ENCODE peak calls at places on chromosome 14, in four cellular contexts. One of them, this sample, is unnamed.

GRCh38 chr14:59187802-59188460 is 536 bp upstream of the DAAM1 start:
- DNase-seq in CD4-positive, alpha-beta memory T cell: no peak
- DNase-seq in iPS DF 6.9: no peak
- DNase-seq in heart right ventricle: peak; percentile 43
- DNase-seq in this sample: peak; percentile 27

GRCh38 chr14:53493310-53493709 is 340.2 kb upstream of the DDHD1 start:
- DNase-seq in CD4-positive, alpha-beta memory T cell: no peak
- DNase-seq in iPS DF 6.9: no peak
- DNase-seq in heart right ventricle: no peak
- DNase-seq in this sample: no peak

GRCh38 chr14:64760146-64760755 is 56.0 kb downstream of the PLEKHG3 start:
- DNase-seq in CD4-positive, alpha-beta memory T cell: peak; percentile 54
- DNase-seq in iPS DF 6.9: no peak
- DNase-seq in heart right ventricle: peak; percentile 51
- DNase-seq in this sample: peak; percentile 61

GRCh38 chr14:32560213-32560857 is 231.2 kb downstream of the AKAP6 start:
- DNase-seq in CD4-positive, alpha-beta memory T cell: peak; percentile 26
- DNase-seq in iPS DF 6.9: peak; percentile 76
- DNase-seq in heart right ventricle: no peak
- DNase-seq in this sample: no peak

GRCh38 chr14:34175574-34175973 is 224.7 kb upstream of the EGLN3 start:
- DNase-seq in CD4-positive, alpha-beta memory T cell: no peak
- DNase-seq in iPS DF 6.9: no peak
- DNase-seq in heart right ventricle: no peak
- DNase-seq in this sample: no peak

GRCh38 chr14:87813211-87813610 is 179.8 kb downstream of the GALC start:
- DNase-seq in CD4-positive, alpha-beta memory T cell: no peak
- DNase-seq in iPS DF 6.9: no peak
- DNase-seq in heart right ventricle: no peak
- DNase-seq in this sample: no peak

GRCh38 chr14:69460093-69460701 is 24.3 kb upstream of the PLEKHD1 start:
- DNase-seq in CD4-positive, alpha-beta memory T cell: peak; percentile 42
- DNase-seq in iPS DF 6.9: no peak
- DNase-seq in heart right ventricle: no peak
- DNase-seq in this sample: peak; percentile 25

GRCh38 chr14:71438684-71439083 is 493.5 kb upstream of the RGS6 start:
- DNase-seq in CD4-positive, alpha-beta memory T cell: no peak
- DNase-seq in iPS DF 6.9: no peak
- DNase-seq in heart right ventricle: no peak
- DNase-seq in this sample: no peak

GRCh38 chr14:83816755-83817154 is 1713.2 kb upstream of the FLRT2 start:
- DNase-seq in CD4-positive, alpha-beta memory T cell: no peak
- DNase-seq in iPS DF 6.9: no peak
- DNase-seq in heart right ventricle: no peak
- DNase-seq in this sample: no peak

GRCh38 chr14:26597136-26598080 is at the start of gene NOVA1:
- DNase-seq in CD4-positive, alpha-beta memory T cell: no peak
- DNase-seq in iPS DF 6.9: no peak
- DNase-seq in heart right ventricle: peak; percentile 24
- DNase-seq in this sample: no peak

GRCh38 chr14:33788116-33788515 is 162.8 kb downstream of the EGLN3 start:
- DNase-seq in CD4-positive, alpha-beta memory T cell: no peak
- DNase-seq in iPS DF 6.9: peak; percentile 9
- DNase-seq in heart right ventricle: no peak
- DNase-seq in this sample: no peak

GRCh38 chr14:48622980-48623379 is 947.6 kb upstream of the MDGA2 start:
- DNase-seq in CD4-positive, alpha-beta memory T cell: no peak
- DNase-seq in iPS DF 6.9: no peak
- DNase-seq in heart right ventricle: no peak
- DNase-seq in this sample: no peak

GRCh38 chr14:63857467-63858030 is 4.7 kb downstream of the SYNE2 start:
- DNase-seq in CD4-positive, alpha-beta memory T cell: peak; percentile 61
- DNase-seq in iPS DF 6.9: no peak
- DNase-seq in heart right ventricle: no peak
- DNase-seq in this sample: peak; percentile 40

GRCh38 chr14:89697281-89698060 is 257.1 kb downstream of the EFCAB11 start:
- DNase-seq in CD4-positive, alpha-beta memory T cell: no peak
- DNase-seq in iPS DF 6.9: no peak
- DNase-seq in heart right ventricle: no peak
- DNase-seq in this sample: no peak

GRCh38 chr14:68230941-68231717 is 411.6 kb downstream of the RAD51B start:
- DNase-seq in CD4-positive, alpha-beta memory T cell: no peak
- DNase-seq in iPS DF 6.9: no peak
- DNase-seq in heart right ventricle: no peak
- DNase-seq in this sample: no peak

GRCh38 chr14:89429206-89430091 is 12.4 kb upstream of the FOXN3 start:
- DNase-seq in CD4-positive, alpha-beta memory T cell: no peak
- DNase-seq in iPS DF 6.9: no peak
- DNase-seq in heart right ventricle: no peak
- DNase-seq in this sample: peak; percentile 59

GRCh38 chr14:20428010-20428365 is 8.0 kb downstream of the KLHL33 start:
- DNase-seq in CD4-positive, alpha-beta memory T cell: no peak
- DNase-seq in iPS DF 6.9: no peak
- DNase-seq in heart right ventricle: no peak
- DNase-seq in this sample: no peak

GRCh38 chr14:24311837-24312615 is 724 bp downstream of the LTB4R start:
- DNase-seq in CD4-positive, alpha-beta memory T cell: no peak
- DNase-seq in iPS DF 6.9: no peak
- DNase-seq in heart right ventricle: no peak
- DNase-seq in this sample: no peak

GRCh38 chr14:79627058-79627457 is 584.2 kb downstream of the DIO2 start:
- DNase-seq in CD4-positive, alpha-beta memory T cell: no peak
- DNase-seq in iPS DF 6.9: no peak
- DNase-seq in heart right ventricle: no peak
- DNase-seq in this sample: no peak

GRCh38 chr14:97387252-97387882 is 590.2 kb downstream of the VRK1 start:
- DNase-seq in CD4-positive, alpha-beta memory T cell: no peak
- DNase-seq in iPS DF 6.9: no peak
- DNase-seq in heart right ventricle: no peak
- DNase-seq in this sample: no peak

GRCh38 chr14:66746316-66747006 is 238.5 kb downstream of the GPHN start:
- DNase-seq in CD4-positive, alpha-beta memory T cell: peak; percentile 3
- DNase-seq in iPS DF 6.9: peak; percentile 9
- DNase-seq in heart right ventricle: no peak
- DNase-seq in this sample: peak; percentile 51

GRCh38 chr14:72613196-72613974 is 280.5 kb downstream of the DPF3 start:
- DNase-seq in CD4-positive, alpha-beta memory T cell: no peak
- DNase-seq in iPS DF 6.9: no peak
- DNase-seq in heart right ventricle: peak; percentile 81
- DNase-seq in this sample: no peak

GRCh38 chr14:60206837-60207533 is 41.8 kb upstream of the DHRS7 start:
- DNase-seq in CD4-positive, alpha-beta memory T cell: no peak
- DNase-seq in iPS DF 6.9: no peak
- DNase-seq in heart right ventricle: no peak
- DNase-seq in this sample: no peak

GRCh38 chr14:84442481-84442880 is 1087.5 kb upstream of the FLRT2 start:
- DNase-seq in CD4-positive, alpha-beta memory T cell: no peak
- DNase-seq in iPS DF 6.9: no peak
- DNase-seq in heart right ventricle: no peak
- DNase-seq in this sample: no peak

GRCh38 chr14:42541535-42542001 is 934.9 kb downstream of the LRFN5 start:
- DNase-seq in CD4-positive, alpha-beta memory T cell: no peak
- DNase-seq in iPS DF 6.9: no peak
- DNase-seq in heart right ventricle: no peak
- DNase-seq in this sample: no peak

GRCh38 chr14:88695873-88696272 is 96.9 kb downstream of the EML5 start:
- DNase-seq in CD4-positive, alpha-beta memory T cell: no peak
- DNase-seq in iPS DF 6.9: no peak
- DNase-seq in heart right ventricle: no peak
- DNase-seq in this sample: no peak

GRCh38 chr14:92105845-92106094 is 612 bp downstream of the ATXN3 start:
- DNase-seq in CD4-positive, alpha-beta memory T cell: no peak
- DNase-seq in iPS DF 6.9: no peak
- DNase-seq in heart right ventricle: peak; percentile 59
- DNase-seq in this sample: no peak

GRCh38 chr14:92960706-92961566 is 38.0 kb downstream of the CHGA start:
- DNase-seq in CD4-positive, alpha-beta memory T cell: no peak
- DNase-seq in iPS DF 6.9: no peak
- DNase-seq in heart right ventricle: no peak
- DNase-seq in this sample: no peak

GRCh38 chr14:34833545-34834523 is 41.3 kb downstream of the BAZ1A start:
- DNase-seq in CD4-positive, alpha-beta memory T cell: peak; percentile 14
- DNase-seq in iPS DF 6.9: no peak
- DNase-seq in heart right ventricle: no peak
- DNase-seq in this sample: peak; percentile 51

GRCh38 chr14:89428556-89429196 is 11.6 kb upstream of the FOXN3 start:
- DNase-seq in CD4-positive, alpha-beta memory T cell: no peak
- DNase-seq in iPS DF 6.9: no peak
- DNase-seq in heart right ventricle: no peak
- DNase-seq in this sample: no peak

GRCh38 chr14:68476212-68476964 is 316.5 kb downstream of the ZFP36L1 start:
- DNase-seq in CD4-positive, alpha-beta memory T cell: no peak
- DNase-seq in iPS DF 6.9: no peak
- DNase-seq in heart right ventricle: peak; percentile 33
- DNase-seq in this sample: no peak

GRCh38 chr14:71665157-71665556 is 267.1 kb upstream of the RGS6 start:
- DNase-seq in CD4-positive, alpha-beta memory T cell: no peak
- DNase-seq in iPS DF 6.9: no peak
- DNase-seq in heart right ventricle: no peak
- DNase-seq in this sample: no peak

GRCh38 chr14:92457018-92457565 is 56.5 kb upstream of the RIN3 start:
- DNase-seq in CD4-positive, alpha-beta memory T cell: no peak
- DNase-seq in iPS DF 6.9: no peak
- DNase-seq in heart right ventricle: no peak
- DNase-seq in this sample: no peak

GRCh38 chr14:24365600-24366374 is 2.2 kb upstream of the NFATC4 start:
- DNase-seq in CD4-positive, alpha-beta memory T cell: peak; percentile 45
- DNase-seq in iPS DF 6.9: peak; percentile 71
- DNase-seq in heart right ventricle: peak; percentile 82
- DNase-seq in this sample: peak; percentile 87

GRCh38 chr14:85590784-85591183 is 60.8 kb downstream of the FLRT2 start:
- DNase-seq in CD4-positive, alpha-beta memory T cell: no peak
- DNase-seq in iPS DF 6.9: no peak
- DNase-seq in heart right ventricle: no peak
- DNase-seq in this sample: no peak

GRCh38 chr14:37593496-37594237 is 1.4 kb downstream of the FOXA1 start:
- DNase-seq in CD4-positive, alpha-beta memory T cell: no peak
- DNase-seq in iPS DF 6.9: no peak
- DNase-seq in heart right ventricle: no peak
- DNase-seq in this sample: no peak

GRCh38 chr14:37591311-37591940 is 3.6 kb downstream of the FOXA1 start:
- DNase-seq in CD4-positive, alpha-beta memory T cell: no peak
- DNase-seq in iPS DF 6.9: no peak
- DNase-seq in heart right ventricle: peak; percentile 5
- DNase-seq in this sample: no peak

GRCh38 chr14:37591941-37592287 is 3.1 kb downstream of the FOXA1 start:
- DNase-seq in CD4-positive, alpha-beta memory T cell: no peak
- DNase-seq in iPS DF 6.9: no peak
- DNase-seq in heart right ventricle: no peak
- DNase-seq in this sample: no peak

GRCh38 chr14:37594238-37594915 is 672 bp downstream of the FOXA1 start:
- DNase-seq in CD4-positive, alpha-beta memory T cell: peak; percentile 14
- DNase-seq in iPS DF 6.9: no peak
- DNase-seq in heart right ventricle: no peak
- DNase-seq in this sample: no peak

DNA sequence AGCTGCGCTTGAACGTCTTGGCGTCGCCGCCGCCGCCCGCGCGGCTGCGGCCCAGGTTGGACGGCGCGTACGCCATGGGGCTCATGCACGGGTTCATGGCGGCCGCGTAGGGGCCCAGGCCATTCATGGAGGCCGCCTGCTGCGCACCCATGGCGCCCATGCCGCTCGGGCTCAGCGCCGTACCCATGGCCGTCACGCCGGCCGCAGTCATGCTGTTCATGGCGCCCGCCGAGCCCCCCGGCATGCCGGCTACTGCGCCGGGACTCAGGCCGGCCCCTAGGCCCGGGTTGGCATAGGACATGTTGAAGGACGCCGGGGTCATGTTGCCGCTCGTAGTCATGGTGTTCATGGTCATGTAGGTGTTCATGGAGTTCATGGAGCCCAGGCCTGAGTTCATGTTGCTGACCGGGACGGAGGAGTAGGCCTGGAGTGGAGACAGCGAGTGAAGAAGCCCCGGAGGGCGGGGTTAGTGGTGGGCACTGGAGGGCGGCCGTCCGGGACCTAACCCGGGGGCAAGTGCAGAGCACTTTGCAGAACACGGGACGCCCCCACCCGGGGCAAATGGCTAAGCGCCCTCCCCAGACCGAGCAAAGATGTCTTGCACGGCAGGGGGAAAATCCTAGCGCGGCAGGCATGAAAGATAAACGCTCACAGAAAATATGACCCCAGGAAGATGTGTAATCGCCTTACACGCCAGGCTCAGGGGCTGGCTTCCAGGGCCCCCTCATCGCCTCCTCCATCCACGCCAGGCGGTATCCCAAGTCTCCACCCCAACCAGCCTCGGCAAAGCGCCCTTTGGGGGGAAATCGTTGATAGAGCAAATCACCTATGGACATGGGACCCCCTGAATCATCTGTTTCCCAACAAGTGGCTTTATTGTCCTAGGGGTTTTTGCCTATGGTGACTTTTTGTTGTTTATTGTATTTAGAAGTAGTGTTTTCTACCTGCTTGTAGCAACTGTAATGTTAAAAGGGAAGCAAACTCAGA is 2.5 kb downstream of the FOXA1 start:
- DNase-seq in CD4-positive, alpha-beta memory T cell: no peak
- DNase-seq in iPS DF 6.9: no peak
- DNase-seq in heart right ventricle: peak; percentile 6
- DNase-seq in this sample: no peak
- H3K4me3 ChIP-seq in CD4-positive, alpha-beta memory T cell: no peak overlapping the region
- H3K4me3 ChIP-seq in iPS DF 6.9: peak overlapping the region; percentile 21
- H3K4me3 ChIP-seq in heart right ventricle: no peak overlapping the region
- H3K4me3 ChIP-seq in this sample: no peak overlapping the region

DNA sequence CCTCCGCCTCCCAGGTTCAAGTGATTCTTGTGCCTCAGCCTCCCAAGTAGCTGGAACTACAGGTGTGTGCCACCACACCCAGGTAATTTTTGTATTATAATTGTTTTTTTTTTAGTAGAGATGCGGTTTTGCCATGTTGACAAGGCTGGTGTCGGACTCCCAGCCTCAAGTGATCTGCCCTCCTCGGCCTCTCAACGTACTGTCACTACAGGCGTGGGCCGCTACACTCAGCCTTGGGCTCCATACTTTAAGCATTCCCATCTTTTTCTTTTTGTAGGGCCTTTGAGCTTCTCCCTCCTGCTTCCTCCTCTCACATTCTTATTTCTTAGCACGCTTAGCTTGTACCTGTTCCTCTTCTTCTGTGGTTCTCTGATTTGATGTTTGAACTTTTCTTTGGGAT is 62.8 kb downstream of the SERPINA3 start:
- DNase-seq in CD4-positive, alpha-beta memory T cell: no peak
- DNase-seq in iPS DF 6.9: no peak
- DNase-seq in heart right ventricle: no peak
- DNase-seq in this sample: no peak
- H3K4me1 ChIP-seq in CD4-positive, alpha-beta memory T cell: no peaks in the 10 kb centered on the region
- H3K4me1 ChIP-seq in iPS DF 6.9: no peaks in the 10 kb centered on the region
- H3K4me1 ChIP-seq in heart right ventricle: no peaks in the 10 kb centered on the region
- H3K4me1 ChIP-seq in this sample: no peaks in the 10 kb centered on the region

GRCh38 chr14:96286251-96286650 is 30.2 kb downstream of the BDKRB1 start:
- DNase-seq in CD4-positive, alpha-beta memory T cell: no peak
- DNase-seq in iPS DF 6.9: no peak
- DNase-seq in heart right ventricle: no peak
- DNase-seq in this sample: no peak
- H3K27ac ChIP-seq in CD4-positive, alpha-beta memory T cell: no peak overlapping the region
- H3K27ac ChIP-seq in iPS DF 6.9: no peak overlapping the region
- H3K27ac ChIP-seq in heart right ventricle: no peak overlapping the region
- H3K27ac ChIP-seq in this sample: no peak overlapping the region

GRCh38 chr14:37198907-37199306 is 1.2 kb downstream of the MIPOL1 start:
- DNase-seq in CD4-positive, alpha-beta memory T cell: no peak
- DNase-seq in iPS DF 6.9: no peak
- DNase-seq in heart right ventricle: no peak
- DNase-seq in this sample: no peak
- H3K4me3 ChIP-seq in CD4-positive, alpha-beta memory T cell: no peak overlapping the region
- H3K4me3 ChIP-seq in iPS DF 6.9: no peak overlapping the region
- H3K4me3 ChIP-seq in heart right ventricle: no peak overlapping the region
- H3K4me3 ChIP-seq in this sample: no peak overlapping the region